ENCODE peak calls at places on chromosomes 5 and 9, in ten cellular contexts. I, M, V, X, O, B, R, D, Y and A are unnamed samples.

GRCh38 chr9:92289708-92290390 is 3.6 kb downstream of the IARS1 start:
- DNase-seq in I (no peak), M (no peak), V (no peak), X (no peak), O (no peak), B (no peak), R (peak; percentile 73), D (peak; percentile 85), Y (no peak), A (no peak)

GRCh38 chr9:88322906-88323566 is 65.2 kb upstream of the SPIN1 start:
- DNase-seq in I (no peak), M (no peak), V (no peak), X (no peak), O (no peak), B (no peak), R (peak; percentile 84), D (peak; percentile 64), Y (no peak), A (no peak)

GRCh38 chr5:134626369-134627014 is 6.1 kb downstream of the SAR1B start:
- DNase-seq in I (no peak), M (no peak), V (no peak), X (no peak), O (no peak), B (peak; percentile 30), R (peak; percentile 96), D (peak; percentile 12), Y (no peak), A (no peak)

GRCh38 chr5:97102010-97102470 is 40.4 kb downstream of the LIX1 start:
- DNase-seq in I (no peak), M (peak; percentile 49), V (no peak), X (peak; percentile 43), O (no peak), B (no peak), R (peak; percentile 2), D (no peak), Y (no peak), A (no peak)

GRCh38 chr5:65100846-65101678 is 332.3 kb downstream of the CWC27 start:
- DNase-seq in I (peak; percentile 77), M (peak; percentile 87), V (peak; percentile 81), X (peak; percentile 76), O (no peak), B (peak; percentile 58), R (peak; percentile 92), D (peak; percentile 80), Y (no peak), A (peak; percentile 71)

GRCh38 chr9:137167752-137168574 is 1.9 kb downstream of the LRRC26 start:
- DNase-seq in I (no peak), M (peak; percentile 69), V (no peak), X (peak; percentile 64), O (no peak), B (no peak), R (no peak), D (no peak), Y (no peak), A (no peak)

GRCh38 chr9:131410051-131410491 is 16.2 kb downstream of the PRRC2B start:
- DNase-seq in I (no peak), M (no peak), V (no peak), X (no peak), O (no peak), B (no peak), R (peak; percentile 71), D (peak; percentile 79), Y (no peak), A (no peak)

GRCh38 chr5:5886812-5887486 is 464.5 kb downstream of the ICE1 start:
- DNase-seq in I (no peak), M (peak; percentile 79), V (peak; percentile 63), X (peak; percentile 76), O (peak; percentile 51), B (no peak), R (no peak), D (no peak), Y (peak; percentile 87), A (peak; percentile 56)

GRCh38 chr9:81871695-81872094 is 56.5 kb upstream of the SPATA31D4 start:
- DNase-seq in I (no peak), M (no peak), V (peak; percentile 38), X (no peak), O (no peak), B (no peak), R (peak; percentile 53), D (peak; percentile 74), Y (no peak), A (no peak)

GRCh38 chr5:178360926-178361235 is 128.3 kb upstream of the PHYKPL start:
- DNase-seq in I (no peak), M (no peak), V (no peak), X (no peak), O (no peak), B (no peak), R (no peak), D (no peak), Y (no peak), A (no peak)

GRCh38 chr5:178357678-178358077 is 125.1 kb upstream of the PHYKPL start:
- DNase-seq in I (no peak), M (no peak), V (no peak), X (no peak), O (no peak), B (no peak), R (no peak), D (no peak), Y (no peak), A (no peak)

GRCh38 chr5:178361657-178362445 is 129.2 kb upstream of the PHYKPL start:
- DNase-seq in I (no peak), M (no peak), V (no peak), X (no peak), O (no peak), B (no peak), R (no peak), D (peak; percentile 11), Y (peak; percentile 54), A (no peak)

GRCh38 chr5:178359738-178360137 is 127.1 kb upstream of the PHYKPL start:
- DNase-seq in I (no peak), M (no peak), V (no peak), X (no peak), O (no peak), B (no peak), R (no peak), D (no peak), Y (peak; percentile 13), A (no peak)

GRCh38 chr5:178360231-178360925 is 127.8 kb upstream of the PHYKPL start:
- DNase-seq in I (no peak), M (no peak), V (no peak), X (no peak), O (no peak), B (no peak), R (no peak), D (peak; percentile 25), Y (peak; percentile 30), A (no peak)
- TF ChIP-seq CTCF in I (no peak), M (no peak), V (no peak), X (no peak), O (no peak), B (no peak), R (no peak), D (no peak), Y (no peak), A (no peak)

DNA sequence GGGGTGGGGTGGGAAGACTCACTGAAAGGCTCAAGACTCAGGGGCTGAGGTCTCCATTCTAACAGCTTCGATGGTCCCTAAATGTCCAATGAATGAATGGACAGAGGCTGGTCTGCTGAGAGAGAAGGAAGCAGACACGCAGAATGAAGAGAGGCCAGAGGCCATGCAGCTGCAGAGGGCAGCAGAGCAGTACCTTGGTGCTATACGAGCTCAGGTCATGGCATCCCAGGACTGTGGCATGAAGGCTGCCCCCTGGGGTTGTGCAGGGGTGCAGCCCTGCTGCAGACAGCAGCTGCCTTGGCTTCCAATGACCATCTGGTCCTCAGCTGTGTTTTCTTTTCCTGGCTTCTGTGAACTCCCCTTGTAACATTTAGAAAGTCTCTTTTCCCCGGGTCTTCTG is 15.2 kb upstream of the CORO2A start:
- DNase-seq in I (no peak), M (no peak), V (no peak), X (no peak), O (no peak), B (no peak), R (peak; percentile 50), D (no peak), Y (no peak), A (no peak)
- TF ChIP-seq CTCF in I (no peak), M (peak; percentile 18), V (no peak), X (no peak), O (no peak), B (peak; percentile 31), R (peak; percentile 18), D (peak; percentile 5), Y (no peak), A (no peak)

GRCh38 chr5:147576646-147577535 is 67.0 kb upstream of the DPYSL3 start:
- DNase-seq in I (no peak), M (peak; percentile 60), V (peak; percentile 12), X (peak; percentile 80), O (no peak), B (no peak), R (peak; percentile 64), D (peak; percentile 26), Y (no peak), A (peak; percentile 81)

GRCh38 chr5:147573171-147573570 is 63.3 kb upstream of the DPYSL3 start:
- DNase-seq in I (no peak), M (no peak), V (no peak), X (no peak), O (no peak), B (no peak), R (no peak), D (no peak), Y (no peak), A (no peak)

GRCh38 chr5:147575598-147575997 is 65.7 kb upstream of the DPYSL3 start:
- DNase-seq in I (no peak), M (no peak), V (no peak), X (no peak), O (no peak), B (no peak), R (no peak), D (no peak), Y (no peak), A (no peak)

DNA sequence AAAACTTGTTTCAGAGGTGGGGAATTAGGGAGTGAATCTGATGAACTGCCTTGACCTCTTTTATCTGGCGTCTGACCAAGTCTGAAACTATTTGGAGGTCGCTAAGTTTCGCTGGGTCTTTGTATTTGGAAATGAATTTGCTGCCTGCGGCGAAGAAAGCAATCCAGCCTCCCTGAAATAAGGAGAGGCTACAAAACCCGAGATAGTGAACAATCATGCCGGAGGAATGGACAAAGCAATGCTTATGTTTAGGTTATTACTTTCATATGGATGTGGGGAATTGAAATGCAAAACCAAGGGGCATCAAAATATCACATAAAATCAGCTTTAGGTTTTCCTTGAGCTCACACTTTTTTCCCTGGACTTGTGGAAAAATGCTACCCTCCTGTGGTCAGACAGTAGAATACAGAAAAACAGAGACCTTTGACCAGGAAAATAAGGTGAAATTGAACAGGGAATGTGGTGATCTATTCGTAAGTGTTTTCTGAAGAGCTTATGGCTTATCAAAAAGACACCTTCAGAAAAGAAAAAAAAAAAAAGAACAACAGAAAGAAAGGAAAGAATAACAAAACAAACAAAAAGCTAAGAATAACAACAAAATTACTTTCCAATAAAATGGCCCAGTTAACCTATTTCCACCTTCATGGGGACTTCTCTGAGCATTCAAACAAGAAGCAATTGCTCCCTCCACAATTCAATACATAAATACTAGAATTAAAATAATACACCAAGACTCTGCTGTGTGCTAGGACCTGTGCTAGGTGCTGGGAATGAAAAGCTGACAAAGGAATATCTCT is 68.6 kb upstream of the DPYSL3 start:
- DNase-seq in I (no peak), M (no peak), V (peak; percentile 25), X (no peak), O (no peak), B (peak; percentile 48), R (peak; percentile 82), D (peak; percentile 60), Y (no peak), A (peak; percentile 42)
- TF ChIP-seq CTCF in I (no peak), M (peak; percentile 86), V (peak; percentile 77), X (peak; percentile 50), O (no peak), B (peak; percentile 50), R (peak; percentile 68), D (peak; percentile 82), Y (no peak), A (peak; percentile 66)

GRCh38 chr9:119318371-119318770 is 50.9 kb downstream of the BRINP1 start:
- DNase-seq in I (no peak), M (peak; percentile 40), V (no peak), X (peak; percentile 16), O (no peak), B (no peak), R (no peak), D (no peak), Y (no peak), A (no peak)
- TF ChIP-seq CTCF in I (no peak), M (peak; percentile 41), V (no peak), X (no peak), O (no peak), B (no peak), R (no peak), D (no peak), Y (no peak), A (no peak)